ENCODE peak calls at places on chromosomes 6 and 20, in four cellular contexts. I is K562, M is IMR-90, C is HepG2. R is an unnamed sample.

GRCh38 chr20:50980071-50980681 is 21.6 kb downstream of the MOCS3 start:
- DNase-seq in I (no peak), M (peak), C (peak), R (no peak)

GRCh38 chr6:116397960-116398359 is 27.2 kb downstream of the DSE start:
- DNase-seq in I (no peak), M (peak), C (no peak), R (no peak)

GRCh38 chr6:54970337-54970736 is 123.8 kb downstream of the FAM83B start:
- DNase-seq in I (no peak), M (no peak), C (no peak), R (no peak)

GRCh38 chr20:49896204-49896603 is 19.1 kb downstream of the SPATA2 start:
- DNase-seq in I (no peak), M (no peak), C (no peak), R (no peak)

GRCh38 chr6:87426789-87427188 is 19.0 kb downstream of the CFAP206 start:
- DNase-seq in I (no peak), M (no peak), C (no peak), R (no peak)

GRCh38 chr20:5039255-5039657 is 37.9 kb upstream of the SLC23A2 start:
- DNase-seq in I (no peak), M (no peak), C (no peak), R (peak)

GRCh38 chr20:29299811-29300578 is 1957.5 kb upstream of the DEFB115 start:
- DNase-seq in I (no peak), M (no peak), C (no peak), R (no peak)

GRCh38 chr6:127900935-127901334 is at the start of gene THEMIS:
- DNase-seq in I (no peak), M (no peak), C (no peak), R (no peak)

GRCh38 chr6:111748247-111748647 is 125.0 kb downstream of the FYN start:
- DNase-seq in I (no peak), M (no peak), C (no peak), R (no peak)

GRCh38 chr20:44370639-44371218 is 15.2 kb downstream of the HNF4A start:
- DNase-seq in I (no peak), M (no peak), C (peak), R (no peak)

GRCh38 chr6:162907876-162908481 is 180.2 kb downstream of the PACRG start:
- DNase-seq in I (peak), M (peak), C (peak), R (no peak)

GRCh38 chr6:73927421-73927820 is 231.4 kb downstream of the CD109 start:
- DNase-seq in I (no peak), M (no peak), C (no peak), R (no peak)

GRCh38 chr6:12077021-12077420 is 64.9 kb downstream of the HIVEP1 start:
- DNase-seq in I (no peak), M (no peak), C (no peak), R (no peak)

GRCh38 chr6:149325648-149326236 is 8.2 kb downstream of the TAB2 start:
- DNase-seq in I (no peak), M (no peak), C (no peak), R (no peak)

GRCh38 chr6:7939186-7939863 is 28.7 kb upstream of the TXNDC5 start:
- DNase-seq in I (no peak), M (no peak), C (no peak), R (no peak)

GRCh38 chr6:22612241-22612640 is 42.9 kb downstream of the HDGFL1 start:
- DNase-seq in I (no peak), M (peak), C (no peak), R (no peak)

GRCh38 chr6:24219670-24220069 is 93.7 kb downstream of the NRSN1 start:
- DNase-seq in I (no peak), M (no peak), C (no peak), R (no peak)

GRCh38 chr20:47795214-47795667 is 10.0 kb upstream of the SULF2 start:
- DNase-seq in I (no peak), M (no peak), C (no peak), R (no peak)

GRCh38 chr6:170124150-170124549 is 166.7 kb downstream of the DLL1 start:
- DNase-seq in I (no peak), M (no peak), C (no peak), R (no peak)

GRCh38 chr20:51893723-51894122 is 91.4 kb upstream of the SALL4 start:
- DNase-seq in I (no peak), M (no peak), C (peak), R (no peak)

GRCh38 chr6:99177736-99178135 is 171.7 kb downstream of the FAXC start:
- DNase-seq in I (no peak), M (no peak), C (no peak), R (no peak)

GRCh38 chr6:54710430-54710829 is 136.1 kb upstream of the FAM83B start:
- DNase-seq in I (no peak), M (no peak), C (no peak), R (no peak)

GRCh38 chr6:148954461-148954860 is 207.6 kb downstream of the UST start:
- DNase-seq in I (no peak), M (no peak), C (no peak), R (no peak)

GRCh38 chr6:20574355-20574754 is 40.1 kb downstream of the CDKAL1 start:
- DNase-seq in I (no peak), M (no peak), C (no peak), R (no peak)

GRCh38 chr6:37971263-37971662 is 151.7 kb downstream of the ZFAND3 start:
- DNase-seq in I (no peak), M (no peak), C (no peak), R (no peak)

GRCh38 chr20:44572551-44573500 is 9.6 kb upstream of the PKIG start:
- DNase-seq in I (no peak), M (peak), C (no peak), R (no peak)

GRCh38 chr6:17831135-17831534 is 124.4 kb upstream of the NUP153 start:
- DNase-seq in I (no peak), M (peak), C (no peak), R (no peak)

GRCh38 chr20:11234181-11234969 is 560.6 kb upstream of the JAG1 start:
- DNase-seq in I (no peak), M (peak), C (no peak), R (peak)

GRCh38 chr6:150191809-150192208 is 49.0 kb downstream of the PPP1R14C start:
- DNase-seq in I (no peak), M (peak), C (no peak), R (no peak)

GRCh38 chr20:3716195-3716834 is 3.9 kb upstream of the SIGLEC1 start:
- DNase-seq in I (peak), M (peak), C (peak), R (no peak)

GRCh38 chr6:135488023-135488422 is 9.5 kb downstream of the AHI1 start:
- DNase-seq in I (no peak), M (peak), C (no peak), R (no peak)

GRCh38 chr20:15582146-15582776 is 991.0 kb downstream of the KIF16B start:
- DNase-seq in I (no peak), M (peak), C (no peak), R (no peak)

GRCh38 chr6:33320315-33321181 is 3.0 kb upstream of the ZBTB22 start:
- DNase-seq in I (peak), M (peak), C (no peak), R (no peak)

GRCh38 chr6:3916211-3916610 is 67.0 kb downstream of the FAM50B start:
- DNase-seq in I (no peak), M (no peak), C (no peak), R (no peak)

GRCh38 chr20:17645546-17646208 is 36.4 kb downstream of the RRBP1 start:
- DNase-seq in I (no peak), M (no peak), C (no peak), R (no peak)

GRCh38 chr6:136866872-136867416 is 44.6 kb downstream of the PEX7 start:
- DNase-seq in I (no peak), M (peak), C (no peak), R (no peak)

GRCh38 chr20:37228656-37229055 is 33.0 kb downstream of the GHRH start:
- DNase-seq in I (no peak), M (no peak), C (no peak), R (no peak)

GRCh38 chr6:43773050-43773956 is 3.3 kb downstream of the VEGFA start:
- DNase-seq in I (peak), M (peak), C (peak), R (no peak)

GRCh38 chr6:43776799-43777776 is 7.1 kb downstream of the VEGFA start:
- DNase-seq in I (no peak), M (no peak), C (no peak), R (no peak)

GRCh38 chr6:43776115-43776798 is 6.2 kb downstream of the VEGFA start:
- DNase-seq in I (no peak), M (no peak), C (no peak), R (peak)

GRCh38 chr6:43773981-43774775 is 4.2 kb downstream of the VEGFA start:
- DNase-seq in I (no peak), M (no peak), C (no peak), R (no peak)

DNA sequence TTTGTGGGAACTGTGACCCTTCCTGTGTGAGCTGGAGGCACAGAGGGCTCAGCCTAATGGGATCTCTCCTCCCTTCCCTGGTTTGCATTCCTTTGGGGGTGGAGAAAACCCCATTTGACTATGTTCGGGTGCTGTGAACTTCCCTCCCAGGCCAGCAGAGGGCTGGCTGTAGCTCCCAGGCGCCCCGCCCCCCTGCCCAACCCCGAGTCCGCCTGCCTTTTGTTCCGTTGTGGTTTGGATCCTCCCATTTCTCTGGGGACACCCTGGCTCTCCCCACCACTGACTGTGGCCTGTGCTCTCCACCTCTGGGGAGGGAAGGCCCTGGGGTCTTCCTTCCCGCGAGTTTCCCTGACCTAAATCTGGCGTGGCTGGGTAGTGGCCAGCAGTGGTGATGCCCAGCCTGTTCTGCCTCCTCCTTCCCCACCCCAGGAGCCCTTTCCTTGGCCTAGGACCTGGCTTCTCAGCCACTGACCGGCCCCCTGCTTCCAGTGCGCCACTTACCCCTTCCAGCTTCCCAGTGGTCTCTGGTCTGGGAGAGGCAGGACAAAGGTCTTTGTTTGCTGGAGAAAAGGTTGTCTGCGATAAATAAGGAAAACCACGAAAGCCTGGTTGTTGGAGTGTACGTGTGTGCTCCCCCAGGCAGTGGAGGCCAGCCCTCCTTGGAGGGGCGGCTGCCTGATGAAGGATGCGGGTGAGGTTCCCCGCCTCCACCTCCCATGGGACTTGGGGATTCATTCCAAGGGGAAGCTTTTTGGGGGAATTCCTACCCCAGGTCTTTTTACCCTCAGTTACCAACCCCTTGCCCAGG is 5.0 kb downstream of the VEGFA start:
- DNase-seq in I (peak), M (peak), C (peak), R (no peak)
- H3K4me3 ChIP-seq in I (peak), M (peak), C (peak), R (peak)

DNA sequence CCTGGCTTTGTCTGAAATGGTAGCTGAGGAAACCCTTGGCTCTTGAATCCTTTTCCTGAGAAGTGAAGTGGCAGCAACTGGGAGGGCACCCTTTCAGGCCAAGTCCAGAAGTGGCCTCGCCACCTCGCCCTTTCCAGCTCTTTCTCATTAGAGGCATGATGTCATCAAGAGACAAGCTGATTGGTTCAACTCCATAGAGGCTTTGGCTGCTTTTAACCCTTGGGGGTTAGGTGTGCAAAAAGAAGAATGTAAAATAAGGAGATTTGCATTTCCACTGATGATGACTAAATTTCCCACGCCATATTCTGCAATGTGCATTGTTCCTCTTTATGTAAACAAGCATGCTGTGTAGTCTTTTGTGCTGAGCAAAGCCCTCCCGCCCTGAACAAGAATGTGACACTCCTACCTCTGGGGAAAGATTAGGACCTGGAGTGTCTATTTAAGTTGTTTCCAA is 116.5 kb downstream of the TCP11 start:
- DNase-seq in I (peak), M (peak), C (peak), R (no peak)
- H2AFZ ChIP-seq in I (peak), M (peak), C (no peak), R (no peak)

GRCh38 chr6:470051-470900 is 78.7 kb downstream of the IRF4 start:
- DNase-seq in I (no peak), M (no peak), C (no peak), R (no peak)
- TF ChIP-seq BHLHE40 in I (no peak), M (no peak), C (no peak), R (no peak)

DNA sequence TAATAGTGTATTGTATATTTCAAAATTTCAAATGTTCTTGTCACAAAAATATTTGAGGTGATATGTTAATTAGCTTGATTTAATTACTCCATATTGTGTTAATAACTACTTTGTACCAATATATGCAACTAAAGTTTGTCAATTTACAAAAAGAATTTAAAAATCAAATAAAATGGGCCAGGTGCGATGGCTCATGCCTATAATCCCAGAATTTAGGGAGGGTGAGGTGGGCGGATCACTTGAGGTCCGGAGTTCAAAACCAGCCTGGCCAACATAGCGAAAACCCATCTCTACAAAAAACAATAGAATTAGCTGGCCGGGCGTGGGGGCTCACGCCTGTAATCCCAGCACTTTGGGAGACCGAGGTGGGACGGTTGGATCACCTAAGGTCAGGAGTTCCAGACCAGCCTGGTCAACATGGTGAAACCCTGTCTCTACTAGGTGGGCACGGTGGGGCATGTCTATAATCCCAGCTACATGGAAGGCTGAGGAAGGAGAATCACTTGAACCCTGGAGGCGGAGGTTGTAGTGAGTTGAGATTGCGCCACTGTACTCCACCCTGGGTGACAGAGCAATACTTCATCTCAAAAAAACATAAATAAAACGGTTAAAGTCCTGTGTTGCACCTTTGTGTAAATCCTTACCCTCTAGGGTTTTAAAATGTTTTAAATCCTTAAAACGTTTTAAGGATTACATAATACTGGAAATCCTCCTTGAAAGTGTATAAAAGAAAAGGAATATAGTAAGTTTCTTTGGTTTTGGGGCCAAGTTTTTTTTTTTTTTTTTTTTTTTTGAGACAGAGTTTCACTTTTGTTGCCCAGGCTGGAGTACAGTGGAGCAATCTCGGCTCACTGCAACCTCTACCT is 4.0 kb downstream of the HSPA1B start:
- DNase-seq in I (no peak), M (no peak), C (no peak), R (no peak)
- H3K4me3 ChIP-seq in I (peak), M (no peak), C (peak), R (peak)

GRCh38 chr6:160355001-160355400 is 6.8 kb downstream of the SLC22A3 start:
- DNase-seq in I (no peak), M (no peak), C (no peak), R (no peak)
- H2AFZ ChIP-seq in I (no peak), M (peak), C (no peak), R (no peak)

GRCh38 chr6:167559675-167560479 is 235.0 kb downstream of the TTLL2 start:
- DNase-seq in I (no peak), M (no peak), C (peak), R (no peak)
- TF ChIP-seq BHLHE40 in I (no peak), M (no peak), C (peak), R (no peak)